ENCODE peak calls at places on chromosome 4, in ten cellular contexts. R is left ventricle myocardium inferior; H is CD8-positive, alpha-beta T cell; G is ascending aorta; U is SK-N-SH; J is cardiac muscle cell; A is tibial artery; O is kidney; B is brain microvascular endothelial cell; Y is OCI-LY7. F is an unnamed sample.
A peak's percentile ranks its signal among the peaks of the same experiment; 100 is the strongest.

GRCh38 chr4:140762202-140762601 is 6.0 kb upstream of the TBC1D9 start:
- DNase-seq in R (no peak), H (no peak), G (no peak), U (no peak), J (no peak), A (no peak), O (no peak), B (no peak), Y (no peak), F (no peak)

GRCh38 chr4:24588216-24588954 is 4.0 kb upstream of the DHX15 start:
- DNase-seq in R (no peak), H (no peak), G (no peak), U (no peak), J (no peak), A (no peak), O (no peak), B (no peak), Y (no peak), F (no peak)

GRCh38 chr4:112348488-112349158 is 51.5 kb downstream of the ALPK1 start:
- DNase-seq in R (peak; percentile 84), H (no peak), G (no peak), U (peak; percentile 57), J (peak; percentile 82), A (peak; percentile 59), O (peak; percentile 76), B (peak; percentile 68), Y (no peak), F (no peak)

GRCh38 chr4:15778742-15779231 is 659 bp downstream of the CD38 start:
- DNase-seq in R (peak; percentile 39), H (peak; percentile 36), G (no peak), U (no peak), J (peak; percentile 32), A (peak; percentile 31), O (no peak), B (peak; percentile 28), Y (peak; percentile 90), F (peak; percentile 58)

GRCh38 chr4:69934150-69934549 is 3.3 kb downstream of the CSN1S1 start:
- DNase-seq in R (no peak), H (no peak), G (no peak), U (no peak), J (no peak), A (no peak), O (no peak), B (no peak), Y (no peak), F (no peak)

GRCh38 chr4:140472156-140472555 is 25.9 kb downstream of the MGAT4D start:
- DNase-seq in R (no peak), H (no peak), G (no peak), U (no peak), J (no peak), A (no peak), O (no peak), B (no peak), Y (no peak), F (no peak)

GRCh38 chr4:123785515-123785914 is 388.9 kb downstream of the SPRY1 start:
- DNase-seq in R (peak; percentile 52), H (no peak), G (no peak), U (no peak), J (peak; percentile 82), A (peak; percentile 83), O (no peak), B (peak; percentile 32), Y (no peak), F (no peak)

GRCh38 chr4:169098969-169099685 is 89.1 kb upstream of the CBR4 start:
- DNase-seq in R (no peak), H (no peak), G (no peak), U (no peak), J (no peak), A (no peak), O (no peak), B (no peak), Y (no peak), F (no peak)

GRCh38 chr4:150078996-150079581 is 844 bp downstream of the DCLK2 start:
- DNase-seq in R (peak; percentile 34), H (no peak), G (no peak), U (peak; percentile 77), J (peak; percentile 29), A (peak; percentile 29), O (peak; percentile 86), B (peak; percentile 13), Y (no peak), F (no peak)

GRCh38 chr4:153409412-153409811 is 56.7 kb upstream of the TMEM131L start:
- DNase-seq in R (no peak), H (no peak), G (no peak), U (no peak), J (peak; percentile 53), A (no peak), O (no peak), B (peak; percentile 76), Y (no peak), F (no peak)

GRCh38 chr4:78767350-78767749 is 8.8 kb upstream of the BMP2K start:
- DNase-seq in R (no peak), H (no peak), G (no peak), U (no peak), J (no peak), A (no peak), O (no peak), B (no peak), Y (no peak), F (no peak)

GRCh38 chr4:104491396-104491821 is 3.3 kb downstream of the CXXC4 start:
- DNase-seq in R (peak; percentile 35), H (peak; percentile 50), G (no peak), U (peak; percentile 75), J (peak; percentile 40), A (no peak), O (peak; percentile 76), B (no peak), Y (no peak), F (no peak)

GRCh38 chr4:145839151-145839550 is 99.5 kb downstream of the ZNF827 start:
- DNase-seq in R (no peak), H (no peak), G (no peak), U (no peak), J (no peak), A (no peak), O (no peak), B (peak; percentile 59), Y (no peak), F (no peak)

DNA sequence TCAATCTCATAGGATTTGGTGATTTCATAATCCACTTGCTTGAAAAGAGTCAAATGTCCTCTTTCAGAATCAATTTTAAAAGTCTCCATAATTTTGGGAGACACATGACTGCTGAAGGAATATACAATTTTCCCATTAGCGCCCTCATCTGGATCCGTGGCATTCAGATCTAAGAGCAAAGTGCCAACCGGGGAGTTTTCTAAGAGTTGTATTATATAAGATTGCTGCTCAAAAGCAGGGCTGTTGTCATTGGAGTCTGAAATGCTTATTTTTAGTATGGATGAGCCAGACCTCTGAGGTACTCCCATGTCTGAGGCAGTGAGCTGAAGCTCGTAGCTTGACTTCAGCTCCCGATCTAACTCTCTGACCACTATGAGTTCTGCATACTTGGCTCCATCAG is 1.2 kb downstream of the PCDH18 start:
- DNase-seq in R (no peak), H (no peak), G (no peak), U (peak; percentile 10), J (peak; percentile 68), A (no peak), O (no peak), B (peak; percentile 50), Y (no peak), F (no peak)
- H3K4me3 ChIP-seq in R (peak overlapping the region; percentile 72), H (no peak overlapping the region), G (peak overlapping the region; percentile 74), U (peak overlapping the region; percentile 93), J (peak overlapping the region; percentile 39), A (peak overlapping the region; percentile 67), O (peak overlapping the region; percentile 59), B (peak overlapping the region; percentile 86), Y (no peak overlapping the region), F (peak overlapping the region; percentile 57)

GRCh38 chr4:138014664-138015288 is 227.4 kb downstream of the SLC7A11 start:
- DNase-seq in R (no peak), H (no peak), G (no peak), U (no peak), J (no peak), A (no peak), O (no peak), B (no peak), Y (no peak), F (no peak)
- TF ChIP-seq CTCF in R (no peak), H (no peak), G (no peak), U (no peak), J (no peak), A (no peak), O (no peak), B (no peak), Y (no peak), F (no peak)

GRCh38 chr4:128350449-128351045 is 62.9 kb upstream of the PGRMC2 start:
- DNase-seq in R (no peak), H (no peak), G (no peak), U (no peak), J (no peak), A (no peak), O (no peak), B (no peak), Y (no peak), F (no peak)
- H3K27ac ChIP-seq in R (no peak overlapping the region), H (no peak overlapping the region), G (no peak overlapping the region), U (no peak overlapping the region), J (no peak overlapping the region), A (no peak overlapping the region), O (no peak overlapping the region), B (peak overlapping the region; percentile 49), Y (no peak overlapping the region), F (no peak overlapping the region)

GRCh38 chr4:13541176-13541604 is 3.1 kb downstream of the NKX3-2 start:
- DNase-seq in R (no peak), H (no peak), G (no peak), U (peak; percentile 31), J (no peak), A (no peak), O (peak; percentile 61), B (no peak), Y (no peak), F (peak; percentile 82)

GRCh38 chr4:13538427-13538973 is 5.8 kb downstream of the NKX3-2 start:
- DNase-seq in R (no peak), H (no peak), G (no peak), U (peak; percentile 14), J (no peak), A (no peak), O (no peak), B (no peak), Y (no peak), F (no peak)

GRCh38 chr4:13540446-13541175 is 3.7 kb downstream of the NKX3-2 start:
- DNase-seq in R (no peak), H (no peak), G (no peak), U (peak; percentile 28), J (no peak), A (no peak), O (no peak), B (no peak), Y (no peak), F (no peak)

GRCh38 chr4:13539047-13539720 is 5.1 kb downstream of the NKX3-2 start:
- DNase-seq in R (no peak), H (no peak), G (no peak), U (peak; percentile 39), J (no peak), A (no peak), O (no peak), B (no peak), Y (no peak), F (no peak)

DNA sequence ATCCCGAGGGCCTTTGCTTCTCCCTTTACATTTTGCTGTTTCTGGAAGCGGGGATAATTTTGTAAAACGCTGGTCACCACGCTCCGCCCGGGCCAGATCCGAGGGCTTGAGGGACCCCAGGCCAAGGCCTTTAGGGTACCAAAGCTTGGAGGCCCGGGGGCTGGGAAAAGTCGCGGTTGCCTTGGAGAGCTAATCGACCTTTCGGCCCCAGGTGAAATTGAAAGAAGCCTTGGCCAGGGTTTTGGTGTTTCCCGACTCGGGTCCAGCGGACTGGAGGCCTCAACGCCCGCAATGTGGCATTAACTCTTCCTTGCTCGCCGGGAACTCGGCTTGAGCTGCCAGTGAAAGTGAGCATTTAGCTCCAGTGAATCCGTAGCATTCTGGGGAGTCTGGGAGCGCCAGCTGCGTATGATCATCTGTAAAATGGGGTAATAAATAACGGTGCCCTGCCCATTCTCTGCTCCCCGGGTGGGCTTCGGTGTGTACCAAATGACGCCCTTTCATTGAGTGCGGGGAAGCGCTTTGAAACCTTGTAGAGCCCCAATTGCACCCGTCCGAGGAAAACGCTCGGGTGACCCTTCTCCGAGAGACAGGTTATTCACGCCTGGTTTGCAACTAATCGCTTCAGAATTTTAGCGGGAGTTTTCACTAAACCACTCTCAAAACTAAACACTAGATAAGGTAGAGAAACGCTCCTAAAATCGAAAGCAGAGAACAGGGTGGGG is 4.4 kb downstream of the NKX3-2 start:
- DNase-seq in R (no peak), H (no peak), G (no peak), U (peak; percentile 35), J (no peak), A (no peak), O (no peak), B (no peak), Y (no peak), F (no peak)
- H3K4me3 ChIP-seq in R (peak overlapping the region; percentile 6), H (peak overlapping the region; percentile 20), G (peak overlapping the region; percentile 26), U (no peak overlapping the region), J (no peak overlapping the region), A (no peak overlapping the region), O (no peak overlapping the region), B (no peak overlapping the region), Y (no peak overlapping the region), F (no peak overlapping the region)

F was measured in vagina.